ENCODE peak calls at places on chromosomes 16 and 17, in seven cellular contexts. One of them, this sample, is unnamed.
A peak's percentile ranks its signal among the peaks of the same experiment; 100 is the strongest.

GRCh38 chr16:75555213-75555706 is 792 bp downstream of the TMEM231 start:
- DNase-seq in M059J: peak; percentile 91
- DNase-seq in HT-29: peak; percentile 79
- DNase-seq in SHP77: peak; percentile 90
- DNase-seq in amygdala: peak; percentile 73
- DNase-seq in iris pigment epithelial cell: peak; percentile 90
- DNase-seq in left lung: peak; percentile 87
- DNase-seq in this sample: peak; percentile 94

GRCh38 chr17:58253082-58253481 is 14.7 kb downstream of the LPO start:
- DNase-seq in M059J: no peak
- DNase-seq in HT-29: no peak
- DNase-seq in SHP77: no peak
- DNase-seq in amygdala: no peak
- DNase-seq in iris pigment epithelial cell: no peak
- DNase-seq in left lung: no peak
- DNase-seq in this sample: no peak

GRCh38 chr16:19933740-19934139 is 49.1 kb upstream of the GPRC5B start:
- DNase-seq in M059J: no peak
- DNase-seq in HT-29: no peak
- DNase-seq in SHP77: no peak
- DNase-seq in amygdala: no peak
- DNase-seq in iris pigment epithelial cell: no peak
- DNase-seq in left lung: no peak
- DNase-seq in this sample: peak; percentile 46

GRCh38 chr17:6627019-6627418 is 13.5 kb downstream of the KIAA0753 start:
- DNase-seq in M059J: peak; percentile 34
- DNase-seq in HT-29: no peak
- DNase-seq in SHP77: no peak
- DNase-seq in amygdala: no peak
- DNase-seq in iris pigment epithelial cell: peak; percentile 49
- DNase-seq in left lung: no peak
- DNase-seq in this sample: no peak

GRCh38 chr17:41415833-41416335 is 8.5 kb downstream of the KRT37 start:
- DNase-seq in M059J: peak; percentile 81
- DNase-seq in HT-29: no peak
- DNase-seq in SHP77: no peak
- DNase-seq in amygdala: no peak
- DNase-seq in iris pigment epithelial cell: peak; percentile 66
- DNase-seq in left lung: no peak
- DNase-seq in this sample: no peak

GRCh38 chr16:86664518-86665318 is 86.4 kb downstream of the FOXL1 start:
- DNase-seq in M059J: peak; percentile 99
- DNase-seq in HT-29: peak; percentile 87
- DNase-seq in SHP77: no peak
- DNase-seq in amygdala: no peak
- DNase-seq in iris pigment epithelial cell: peak; percentile 94
- DNase-seq in left lung: no peak
- DNase-seq in this sample: no peak

GRCh38 chr16:89860747-89861304 is 12.6 kb upstream of the TCF25 start:
- DNase-seq in M059J: peak; percentile 43
- DNase-seq in HT-29: peak; percentile 82
- DNase-seq in SHP77: peak; percentile 17
- DNase-seq in amygdala: no peak
- DNase-seq in iris pigment epithelial cell: peak; percentile 24
- DNase-seq in left lung: peak; percentile 93
- DNase-seq in this sample: no peak

GRCh38 chr17:45364531-45365390 is 47.9 kb upstream of the MAP3K14 start:
- DNase-seq in M059J: no peak
- DNase-seq in HT-29: no peak
- DNase-seq in SHP77: no peak
- DNase-seq in amygdala: no peak
- DNase-seq in iris pigment epithelial cell: peak; percentile 42
- DNase-seq in left lung: no peak
- DNase-seq in this sample: no peak

GRCh38 chr16:66270333-66270927 is 96.1 kb upstream of the CDH5 start:
- DNase-seq in M059J: peak; percentile 57
- DNase-seq in HT-29: peak; percentile 64
- DNase-seq in SHP77: peak; percentile 39
- DNase-seq in amygdala: no peak
- DNase-seq in iris pigment epithelial cell: peak; percentile 64
- DNase-seq in left lung: peak; percentile 96
- DNase-seq in this sample: peak; percentile 95

GRCh38 chr17:259341-259976 is 78.0 kb upstream of the DOC2B start:
- DNase-seq in M059J: no peak
- DNase-seq in HT-29: no peak
- DNase-seq in SHP77: no peak
- DNase-seq in amygdala: no peak
- DNase-seq in iris pigment epithelial cell: no peak
- DNase-seq in left lung: no peak
- DNase-seq in this sample: peak; percentile 65

GRCh38 chr17:39740357-39741111 is 2.8 kb downstream of the GRB7 start:
- DNase-seq in M059J: peak; percentile 86
- DNase-seq in HT-29: peak; percentile 77
- DNase-seq in SHP77: no peak
- DNase-seq in amygdala: no peak
- DNase-seq in iris pigment epithelial cell: peak; percentile 58
- DNase-seq in left lung: no peak
- DNase-seq in this sample: no peak

GRCh38 chr16:31421587-31421986 is 6.6 kb downstream of the COX6A2 start:
- DNase-seq in M059J: no peak
- DNase-seq in HT-29: no peak
- DNase-seq in SHP77: no peak
- DNase-seq in amygdala: no peak
- DNase-seq in iris pigment epithelial cell: no peak
- DNase-seq in left lung: no peak
- DNase-seq in this sample: no peak

GRCh38 chr17:1177099-1177996 is 2.4 kb downstream of the ABR start:
- DNase-seq in M059J: peak; percentile 82
- DNase-seq in HT-29: no peak
- DNase-seq in SHP77: no peak
- DNase-seq in amygdala: no peak
- DNase-seq in iris pigment epithelial cell: peak; percentile 33
- DNase-seq in left lung: peak; percentile 72
- DNase-seq in this sample: no peak

GRCh38 chr16:3027983-3028715 is 4.3 kb downstream of the THOC6 start:
- DNase-seq in M059J: no peak
- DNase-seq in HT-29: peak; percentile 92
- DNase-seq in SHP77: peak; percentile 75
- DNase-seq in amygdala: no peak
- DNase-seq in iris pigment epithelial cell: peak; percentile 66
- DNase-seq in left lung: peak; percentile 98
- DNase-seq in this sample: peak; percentile 91

GRCh38 chr16:72938426-72939164 is 109.3 kb downstream of the ZFHX3 start:
- DNase-seq in M059J: peak; percentile 75
- DNase-seq in HT-29: no peak
- DNase-seq in SHP77: no peak
- DNase-seq in amygdala: no peak
- DNase-seq in iris pigment epithelial cell: peak; percentile 59
- DNase-seq in left lung: no peak
- DNase-seq in this sample: no peak

GRCh38 chr16:66419527-66419926 is 7.6 kb upstream of the BEAN1 start:
- DNase-seq in M059J: no peak
- DNase-seq in HT-29: no peak
- DNase-seq in SHP77: no peak
- DNase-seq in amygdala: no peak
- DNase-seq in iris pigment epithelial cell: no peak
- DNase-seq in left lung: no peak
- DNase-seq in this sample: peak; percentile 32

GRCh38 chr16:27790546-27791403 is 240.8 kb downstream of the KATNIP start:
- DNase-seq in M059J: no peak
- DNase-seq in HT-29: no peak
- DNase-seq in SHP77: no peak
- DNase-seq in amygdala: no peak
- DNase-seq in iris pigment epithelial cell: no peak
- DNase-seq in left lung: peak; percentile 76
- DNase-seq in this sample: no peak

GRCh38 chr17:27818311-27819170 is 18.2 kb upstream of the NOS2 start:
- DNase-seq in M059J: no peak
- DNase-seq in HT-29: no peak
- DNase-seq in SHP77: no peak
- DNase-seq in amygdala: no peak
- DNase-seq in iris pigment epithelial cell: no peak
- DNase-seq in left lung: no peak
- DNase-seq in this sample: no peak

GRCh38 chr16:21101631-21102420 is 48.8 kb downstream of the DNAH3 start:
- DNase-seq in M059J: peak; percentile 34
- DNase-seq in HT-29: peak; percentile 55
- DNase-seq in SHP77: no peak
- DNase-seq in amygdala: no peak
- DNase-seq in iris pigment epithelial cell: peak; percentile 45
- DNase-seq in left lung: no peak
- DNase-seq in this sample: no peak

GRCh38 chr16:87320510-87321227 is 3.5 kb upstream of the C16orf95 start:
- DNase-seq in M059J: no peak
- DNase-seq in HT-29: no peak
- DNase-seq in SHP77: no peak
- DNase-seq in amygdala: no peak
- DNase-seq in iris pigment epithelial cell: no peak
- DNase-seq in left lung: no peak
- DNase-seq in this sample: no peak

GRCh38 chr16:54397838-54398237 is 111.3 kb upstream of the IRX3 start:
- DNase-seq in M059J: no peak
- DNase-seq in HT-29: no peak
- DNase-seq in SHP77: no peak
- DNase-seq in amygdala: no peak
- DNase-seq in iris pigment epithelial cell: no peak
- DNase-seq in left lung: no peak
- DNase-seq in this sample: no peak

GRCh38 chr17:64615025-64615677 is 47.0 kb downstream of the SMURF2 start:
- DNase-seq in M059J: peak; percentile 46
- DNase-seq in HT-29: no peak
- DNase-seq in SHP77: no peak
- DNase-seq in amygdala: no peak
- DNase-seq in iris pigment epithelial cell: peak; percentile 59
- DNase-seq in left lung: no peak
- DNase-seq in this sample: no peak

GRCh38 chr17:7552621-7553051 is 3.8 kb downstream of the TNFSF12 start:
- DNase-seq in M059J: no peak
- DNase-seq in HT-29: no peak
- DNase-seq in SHP77: no peak
- DNase-seq in amygdala: no peak
- DNase-seq in iris pigment epithelial cell: no peak
- DNase-seq in left lung: no peak
- DNase-seq in this sample: no peak

GRCh38 chr16:1265826-1266225 is 10.0 kb downstream of the TPSD1 start:
- DNase-seq in M059J: no peak
- DNase-seq in HT-29: no peak
- DNase-seq in SHP77: no peak
- DNase-seq in amygdala: no peak
- DNase-seq in iris pigment epithelial cell: no peak
- DNase-seq in left lung: no peak
- DNase-seq in this sample: no peak

GRCh38 chr17:44209786-44210341 is 9.6 kb downstream of the UBTF start:
- DNase-seq in M059J: peak; percentile 32
- DNase-seq in HT-29: no peak
- DNase-seq in SHP77: no peak
- DNase-seq in amygdala: no peak
- DNase-seq in iris pigment epithelial cell: no peak
- DNase-seq in left lung: no peak
- DNase-seq in this sample: no peak

GRCh38 chr16:66026211-66026610 is 340.3 kb upstream of the CDH5 start:
- DNase-seq in M059J: peak; percentile 59
- DNase-seq in HT-29: no peak
- DNase-seq in SHP77: peak; percentile 23
- DNase-seq in amygdala: no peak
- DNase-seq in iris pigment epithelial cell: peak; percentile 27
- DNase-seq in left lung: no peak
- DNase-seq in this sample: no peak

GRCh38 chr17:7922499-7923289 is 6.6 kb upstream of the RNF227 start:
- DNase-seq in M059J: peak; percentile 27
- DNase-seq in HT-29: peak; percentile 48
- DNase-seq in SHP77: no peak
- DNase-seq in amygdala: peak; percentile 53
- DNase-seq in iris pigment epithelial cell: peak; percentile 82
- DNase-seq in left lung: peak; percentile 96
- DNase-seq in this sample: no peak

GRCh38 chr17:55620945-55621344 is 101.7 kb downstream of the TMEM100 start:
- DNase-seq in M059J: no peak
- DNase-seq in HT-29: no peak
- DNase-seq in SHP77: no peak
- DNase-seq in amygdala: no peak
- DNase-seq in iris pigment epithelial cell: no peak
- DNase-seq in left lung: no peak
- DNase-seq in this sample: no peak